ENCODE peak calls at places on chromosome 3, in six cellular contexts. One of them, this sample, is unnamed.

GRCh38 chr3:34218706-34219105 is 420.3 kb downstream of the PDCD6IP start:
- DNase-seq in fibroblast of the aortic adventitia: no peak
- DNase-seq in GM23338: no peak
- DNase-seq in body of pancreas: no peak
- DNase-seq in AG10803: no peak
- DNase-seq in OCI-LY7: no peak
- DNase-seq in this sample: no peak

GRCh38 chr3:149808209-149808829 is 4.7 kb upstream of the RNF13 start:
- DNase-seq in fibroblast of the aortic adventitia: peak; percentile 86
- DNase-seq in GM23338: peak; percentile 76
- DNase-seq in body of pancreas: peak; percentile 77
- DNase-seq in AG10803: peak; percentile 81
- DNase-seq in OCI-LY7: peak; percentile 76
- DNase-seq in this sample: peak; percentile 57

GRCh38 chr3:178406206-178406605 is 130.0 kb upstream of the KCNMB2 start:
- DNase-seq in fibroblast of the aortic adventitia: peak; percentile 49
- DNase-seq in GM23338: no peak
- DNase-seq in body of pancreas: no peak
- DNase-seq in AG10803: peak; percentile 94
- DNase-seq in OCI-LY7: no peak
- DNase-seq in this sample: no peak

GRCh38 chr3:108662141-108662738 is 72.7 kb downstream of the DZIP3 start:
- DNase-seq in fibroblast of the aortic adventitia: peak; percentile 91
- DNase-seq in GM23338: peak; percentile 78
- DNase-seq in body of pancreas: peak; percentile 25
- DNase-seq in AG10803: peak; percentile 87
- DNase-seq in OCI-LY7: peak; percentile 80
- DNase-seq in this sample: peak; percentile 63

GRCh38 chr3:124923833-124924232 is 10.7 kb downstream of the MUC13 start:
- DNase-seq in fibroblast of the aortic adventitia: peak; percentile 36
- DNase-seq in GM23338: peak; percentile 39
- DNase-seq in body of pancreas: no peak
- DNase-seq in AG10803: no peak
- DNase-seq in OCI-LY7: no peak
- DNase-seq in this sample: no peak

GRCh38 chr3:20904674-20905073 is 718.7 kb upstream of the SGO1 start:
- DNase-seq in fibroblast of the aortic adventitia: no peak
- DNase-seq in GM23338: peak; percentile 10
- DNase-seq in body of pancreas: no peak
- DNase-seq in AG10803: no peak
- DNase-seq in OCI-LY7: no peak
- DNase-seq in this sample: no peak

GRCh38 chr3:106683931-106684330 is 693.3 kb upstream of the CCDC54 start:
- DNase-seq in fibroblast of the aortic adventitia: peak; percentile 4
- DNase-seq in GM23338: no peak
- DNase-seq in body of pancreas: no peak
- DNase-seq in AG10803: no peak
- DNase-seq in OCI-LY7: no peak
- DNase-seq in this sample: no peak

GRCh38 chr3:189238071-189238470 is 66.3 kb downstream of the TPRG1 start:
- DNase-seq in fibroblast of the aortic adventitia: no peak
- DNase-seq in GM23338: no peak
- DNase-seq in body of pancreas: no peak
- DNase-seq in AG10803: no peak
- DNase-seq in OCI-LY7: no peak
- DNase-seq in this sample: no peak

GRCh38 chr3:186998937-186999368 is 68.6 kb downstream of the ST6GAL1 start:
- DNase-seq in fibroblast of the aortic adventitia: no peak
- DNase-seq in GM23338: peak; percentile 96
- DNase-seq in body of pancreas: no peak
- DNase-seq in AG10803: no peak
- DNase-seq in OCI-LY7: peak; percentile 69
- DNase-seq in this sample: no peak

GRCh38 chr3:63351159-63352007 is 73.3 kb downstream of the SYNPR start:
- DNase-seq in fibroblast of the aortic adventitia: peak; percentile 84
- DNase-seq in GM23338: peak; percentile 88
- DNase-seq in body of pancreas: no peak
- DNase-seq in AG10803: peak; percentile 72
- DNase-seq in OCI-LY7: peak; percentile 56
- DNase-seq in this sample: peak; percentile 38

GRCh38 chr3:165642761-165643432 is 194.3 kb downstream of the BCHE start:
- DNase-seq in fibroblast of the aortic adventitia: peak; percentile 99
- DNase-seq in GM23338: no peak
- DNase-seq in body of pancreas: peak; percentile 63
- DNase-seq in AG10803: peak; percentile 94
- DNase-seq in OCI-LY7: no peak
- DNase-seq in this sample: no peak

GRCh38 chr3:194042947-194043346 is 93.0 kb upstream of the HES1 start:
- DNase-seq in fibroblast of the aortic adventitia: peak; percentile 13
- DNase-seq in GM23338: no peak
- DNase-seq in body of pancreas: no peak
- DNase-seq in AG10803: peak; percentile 74
- DNase-seq in OCI-LY7: no peak
- DNase-seq in this sample: no peak

GRCh38 chr3:72996121-72996472 is 514 bp upstream of the PPP4R2 start:
- DNase-seq in fibroblast of the aortic adventitia: no peak
- DNase-seq in GM23338: peak; percentile 15
- DNase-seq in body of pancreas: no peak
- DNase-seq in AG10803: no peak
- DNase-seq in OCI-LY7: no peak
- DNase-seq in this sample: no peak

GRCh38 chr3:72996473-72997333 is at the start of gene PPP4R2:
- DNase-seq in fibroblast of the aortic adventitia: peak; percentile 83
- DNase-seq in GM23338: peak; percentile 95
- DNase-seq in body of pancreas: peak; percentile 87
- DNase-seq in AG10803: peak; percentile 92
- DNase-seq in OCI-LY7: peak; percentile 89
- DNase-seq in this sample: peak; percentile 92

GRCh38 chr3:72998489-72998888 is 1.9 kb downstream of the PPP4R2 start:
- DNase-seq in fibroblast of the aortic adventitia: peak; percentile 28
- DNase-seq in GM23338: no peak
- DNase-seq in body of pancreas: no peak
- DNase-seq in AG10803: peak; percentile 35
- DNase-seq in OCI-LY7: no peak
- DNase-seq in this sample: no peak

GRCh38 chr3:72995337-72995736 is 1.3 kb upstream of the PPP4R2 start:
- DNase-seq in fibroblast of the aortic adventitia: no peak
- DNase-seq in GM23338: no peak
- DNase-seq in body of pancreas: no peak
- DNase-seq in AG10803: no peak
- DNase-seq in OCI-LY7: no peak
- DNase-seq in this sample: no peak

GRCh38 chr3:72997421-72997961 is 880 bp downstream of the PPP4R2 start:
- DNase-seq in fibroblast of the aortic adventitia: peak; percentile 68
- DNase-seq in GM23338: peak; percentile 75
- DNase-seq in body of pancreas: no peak
- DNase-seq in AG10803: peak; percentile 69
- DNase-seq in OCI-LY7: peak; percentile 68
- DNase-seq in this sample: peak; percentile 61
- TF ChIP-seq CTCF in fibroblast of the aortic adventitia: peak; percentile 53
- TF ChIP-seq CTCF in GM23338: peak; percentile 67
- TF ChIP-seq CTCF in body of pancreas: peak; percentile 42
- TF ChIP-seq CTCF in AG10803: peak; percentile 63
- TF ChIP-seq CTCF in OCI-LY7: peak; percentile 88
- TF ChIP-seq CTCF in this sample: peak; percentile 47

GRCh38 chr3:114081022-114081421 is 24.5 kb downstream of the QTRT2 start:
- DNase-seq in fibroblast of the aortic adventitia: peak; percentile 60
- DNase-seq in GM23338: no peak
- DNase-seq in body of pancreas: no peak
- DNase-seq in AG10803: peak; percentile 72
- DNase-seq in OCI-LY7: no peak
- DNase-seq in this sample: no peak
- TF ChIP-seq CTCF in fibroblast of the aortic adventitia: no peak
- TF ChIP-seq CTCF in GM23338: no peak
- TF ChIP-seq CTCF in body of pancreas: no peak
- TF ChIP-seq CTCF in AG10803: no peak
- TF ChIP-seq CTCF in OCI-LY7: no peak
- TF ChIP-seq CTCF in this sample: no peak

GRCh38 chr3:110881069-110881468 is 190.5 kb upstream of the NECTIN3 start:
- DNase-seq in fibroblast of the aortic adventitia: peak; percentile 33
- DNase-seq in GM23338: peak; percentile 56
- DNase-seq in body of pancreas: peak; percentile 85
- DNase-seq in AG10803: peak; percentile 37
- DNase-seq in OCI-LY7: peak; percentile 8
- DNase-seq in this sample: no peak
- TF ChIP-seq CTCF in fibroblast of the aortic adventitia: no peak
- TF ChIP-seq CTCF in GM23338: peak; percentile 44
- TF ChIP-seq CTCF in body of pancreas: peak; percentile 38
- TF ChIP-seq CTCF in AG10803: no peak
- TF ChIP-seq CTCF in OCI-LY7: peak; percentile 58
- TF ChIP-seq CTCF in this sample: no peak

GRCh38 chr3:128863560-128863959 is 15.9 kb upstream of the ACAD9 start:
- DNase-seq in fibroblast of the aortic adventitia: no peak
- DNase-seq in GM23338: peak; percentile 34
- DNase-seq in body of pancreas: no peak
- DNase-seq in AG10803: no peak
- DNase-seq in OCI-LY7: no peak
- DNase-seq in this sample: no peak
- TF ChIP-seq CTCF in fibroblast of the aortic adventitia: peak; percentile 23
- TF ChIP-seq CTCF in GM23338: peak; percentile 58
- TF ChIP-seq CTCF in body of pancreas: no peak
- TF ChIP-seq CTCF in AG10803: peak; percentile 26
- TF ChIP-seq CTCF in OCI-LY7: peak; percentile 67
- TF ChIP-seq CTCF in this sample: no peak

DNA sequence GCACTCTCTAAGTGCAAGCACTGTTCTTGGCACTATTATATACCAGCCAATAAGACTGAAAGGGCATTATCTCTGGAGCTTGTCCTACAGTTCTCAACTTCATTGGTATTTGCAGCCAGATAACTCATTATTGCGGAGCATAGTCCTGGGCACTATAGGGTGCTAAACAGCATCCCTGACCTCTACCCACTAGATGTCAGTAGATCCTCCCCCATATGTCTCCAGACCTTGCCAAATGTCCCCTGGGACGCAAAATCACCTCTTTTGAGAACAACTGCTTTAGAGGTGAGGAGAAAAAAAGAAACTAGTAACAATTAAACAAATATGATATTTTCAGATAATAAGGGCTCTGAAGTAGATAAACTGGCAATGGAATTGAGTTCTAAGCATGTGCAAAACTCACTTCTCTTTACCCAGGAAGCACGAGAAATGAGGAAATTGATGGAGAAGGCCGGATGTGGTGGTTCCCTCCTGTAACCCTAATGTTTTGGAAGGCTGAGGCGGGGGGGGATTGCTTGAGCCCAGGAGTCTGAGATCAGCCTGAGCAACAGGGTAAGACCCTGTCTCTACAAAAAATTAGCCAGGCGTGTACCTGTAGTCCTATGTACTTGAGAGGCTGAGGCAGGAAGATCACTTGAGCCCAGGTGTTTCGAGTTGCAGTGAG is 61.4 kb downstream of the FRMD4B start:
- DNase-seq in fibroblast of the aortic adventitia: no peak
- DNase-seq in GM23338: peak; percentile 68
- DNase-seq in body of pancreas: no peak
- DNase-seq in AG10803: no peak
- DNase-seq in OCI-LY7: peak; percentile 78
- DNase-seq in this sample: no peak
- TF ChIP-seq CTCF in fibroblast of the aortic adventitia: no peak
- TF ChIP-seq CTCF in GM23338: peak; percentile 72
- TF ChIP-seq CTCF in body of pancreas: peak; percentile 22
- TF ChIP-seq CTCF in AG10803: peak; percentile 19
- TF ChIP-seq CTCF in OCI-LY7: peak; percentile 83
- TF ChIP-seq CTCF in this sample: peak; percentile 40

GRCh38 chr3:101248786-101249185 is 71.6 kb downstream of the IMPG2 start:
- DNase-seq in fibroblast of the aortic adventitia: peak; percentile 23
- DNase-seq in GM23338: no peak
- DNase-seq in body of pancreas: no peak
- DNase-seq in AG10803: no peak
- DNase-seq in OCI-LY7: no peak
- DNase-seq in this sample: no peak

GRCh38 chr3:101252307-101252706 is 68.1 kb downstream of the IMPG2 start:
- DNase-seq in fibroblast of the aortic adventitia: no peak
- DNase-seq in GM23338: no peak
- DNase-seq in body of pancreas: no peak
- DNase-seq in AG10803: no peak
- DNase-seq in OCI-LY7: no peak
- DNase-seq in this sample: no peak

GRCh38 chr3:101252897-101253296 is 67.5 kb downstream of the IMPG2 start:
- DNase-seq in fibroblast of the aortic adventitia: no peak
- DNase-seq in GM23338: peak; percentile 59
- DNase-seq in body of pancreas: no peak
- DNase-seq in AG10803: no peak
- DNase-seq in OCI-LY7: no peak
- DNase-seq in this sample: no peak

GRCh38 chr3:101253429-101253828 is 66.9 kb downstream of the IMPG2 start:
- DNase-seq in fibroblast of the aortic adventitia: peak; percentile 28
- DNase-seq in GM23338: no peak
- DNase-seq in body of pancreas: no peak
- DNase-seq in AG10803: no peak
- DNase-seq in OCI-LY7: no peak
- DNase-seq in this sample: no peak

DNA sequence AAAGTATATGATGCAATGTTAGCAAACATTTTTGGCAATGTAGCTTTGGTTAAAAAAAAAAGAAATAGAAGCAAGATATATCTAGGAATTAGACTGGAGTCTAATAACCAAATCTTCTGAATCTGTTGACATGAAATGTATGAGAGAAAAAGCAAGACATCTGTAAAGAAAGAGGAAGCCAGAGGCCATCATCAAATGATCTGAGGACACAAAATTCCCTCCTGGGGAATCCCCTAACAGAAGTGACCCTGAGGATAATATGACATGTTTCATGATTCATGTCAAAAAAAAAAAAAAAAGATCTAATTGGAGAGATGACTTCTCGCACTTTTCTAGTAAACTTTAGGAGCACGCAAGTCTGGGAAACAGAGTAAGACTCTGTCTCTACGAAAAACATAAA is 70.9 kb downstream of the IMPG2 start:
- DNase-seq in fibroblast of the aortic adventitia: peak; percentile 67
- DNase-seq in GM23338: no peak
- DNase-seq in body of pancreas: no peak
- DNase-seq in AG10803: peak; percentile 4
- DNase-seq in OCI-LY7: no peak
- DNase-seq in this sample: no peak
- TF ChIP-seq CTCF in fibroblast of the aortic adventitia: no peak
- TF ChIP-seq CTCF in GM23338: no peak
- TF ChIP-seq CTCF in body of pancreas: no peak
- TF ChIP-seq CTCF in AG10803: no peak
- TF ChIP-seq CTCF in OCI-LY7: no peak
- TF ChIP-seq CTCF in this sample: no peak

DNA sequence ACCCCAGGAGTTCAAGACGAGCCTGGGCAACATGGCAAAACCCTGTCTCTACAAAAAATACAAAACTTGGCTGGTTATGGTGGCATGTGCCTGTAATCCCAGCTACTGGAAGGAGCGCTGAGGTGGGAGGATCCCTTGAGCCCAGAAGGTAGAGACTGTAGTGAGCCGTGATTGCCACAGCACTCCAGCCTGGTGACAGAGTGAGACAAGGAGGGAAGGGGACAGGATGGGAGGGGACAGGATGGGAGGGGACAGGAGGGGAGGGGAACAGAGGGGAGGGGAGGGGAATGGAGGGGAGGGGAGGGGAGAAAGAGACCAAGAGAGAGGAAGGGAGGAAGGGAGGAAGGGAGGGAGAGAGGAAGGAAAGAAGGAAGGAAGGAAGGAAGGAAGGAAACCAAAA is 11.0 kb downstream of the COLQ start:
- DNase-seq in fibroblast of the aortic adventitia: no peak
- DNase-seq in GM23338: peak; percentile 27
- DNase-seq in body of pancreas: no peak
- DNase-seq in AG10803: no peak
- DNase-seq in OCI-LY7: no peak
- DNase-seq in this sample: no peak
- TF ChIP-seq CTCF in fibroblast of the aortic adventitia: no peak
- TF ChIP-seq CTCF in GM23338: no peak
- TF ChIP-seq CTCF in body of pancreas: no peak
- TF ChIP-seq CTCF in AG10803: no peak
- TF ChIP-seq CTCF in OCI-LY7: no peak
- TF ChIP-seq CTCF in this sample: no peak